ENCODE peak calls at places on chromosomes 1 and 21, in nine cellular contexts. E is A549; C is GM23338; A is aorta; V is naive thymus-derived CD4-positive, alpha-beta T cell; P is HFF-Myc; H is PC-9; I is keratinocyte; M is left ventricle myocardium inferior. G is an unnamed sample.
A peak's percentile ranks its signal among the peaks of the same experiment; 100 is the strongest.

GRCh38 chr1:230280054-230280795 is 145.9 kb downstream of the PGBD5 start:
- DNase-seq in E (no peak), C (no peak), A (peak; percentile 73), V (no peak), P (no peak), H (no peak), I (no peak), M (no peak), G (no peak)

GRCh38 chr1:243525085-243525487 is 269.2 kb downstream of the SDCCAG8 start:
- DNase-seq in E (peak; percentile 31), C (no peak), A (no peak), V (no peak), P (peak; percentile 24), H (no peak), I (no peak), M (no peak), G (peak; percentile 38)

GRCh38 chr1:229690662-229691061 is 64.6 kb downstream of the URB2 start:
- DNase-seq in E (no peak), C (no peak), A (no peak), V (no peak), P (no peak), H (no peak), I (no peak), M (no peak), G (no peak)

GRCh38 chr1:161502181-161502580 is 3.1 kb upstream of the FCGR2A start:
- DNase-seq in E (no peak), C (no peak), A (no peak), V (no peak), P (no peak), H (no peak), I (no peak), M (no peak), G (no peak)

GRCh38 chr1:36924282-36924791 is 110.0 kb downstream of the GRIK3 start:
- DNase-seq in E (peak; percentile 9), C (peak; percentile 94), A (peak; percentile 74), V (peak; percentile 17), P (peak; percentile 3), H (peak; percentile 46), I (no peak), M (peak; percentile 42), G (no peak)

GRCh38 chr1:228500143-228500736 is 13.1 kb downstream of the RNF187 start:
- DNase-seq in E (no peak), C (no peak), A (no peak), V (no peak), P (no peak), H (no peak), I (no peak), M (no peak), G (no peak)

GRCh38 chr1:228211091-228211870 is 3.4 kb downstream of the OBSCN start:
- DNase-seq in E (no peak), C (peak; percentile 20), A (peak; percentile 68), V (peak; percentile 20), P (no peak), H (no peak), I (no peak), M (no peak), G (no peak)

GRCh38 chr1:198168180-198168579 is 11.4 kb downstream of the NEK7 start:
- DNase-seq in E (no peak), C (no peak), A (no peak), V (no peak), P (no peak), H (no peak), I (no peak), M (no peak), G (no peak)

GRCh38 chr21:43021191-43021590 is 46.8 kb downstream of the PKNOX1 start:
- DNase-seq in E (no peak), C (no peak), A (no peak), V (no peak), P (no peak), H (no peak), I (no peak), M (no peak), G (no peak)

GRCh38 chr1:23979387-23980005 is 631 bp downstream of the SRSF10 start:
- DNase-seq in E (no peak), C (peak; percentile 79), A (peak; percentile 74), V (no peak), P (no peak), H (no peak), I (no peak), M (no peak), G (no peak)

GRCh38 chr1:62364726-62365125 is 45.5 kb upstream of the KANK4 start:
- DNase-seq in E (no peak), C (no peak), A (no peak), V (no peak), P (no peak), H (no peak), I (no peak), M (no peak), G (no peak)

GRCh38 chr1:168504064-168504837 is 39.5 kb downstream of the XCL2 start:
- DNase-seq in E (peak; percentile 42), C (no peak), A (no peak), V (no peak), P (no peak), H (no peak), I (no peak), M (no peak), G (no peak)

DNA sequence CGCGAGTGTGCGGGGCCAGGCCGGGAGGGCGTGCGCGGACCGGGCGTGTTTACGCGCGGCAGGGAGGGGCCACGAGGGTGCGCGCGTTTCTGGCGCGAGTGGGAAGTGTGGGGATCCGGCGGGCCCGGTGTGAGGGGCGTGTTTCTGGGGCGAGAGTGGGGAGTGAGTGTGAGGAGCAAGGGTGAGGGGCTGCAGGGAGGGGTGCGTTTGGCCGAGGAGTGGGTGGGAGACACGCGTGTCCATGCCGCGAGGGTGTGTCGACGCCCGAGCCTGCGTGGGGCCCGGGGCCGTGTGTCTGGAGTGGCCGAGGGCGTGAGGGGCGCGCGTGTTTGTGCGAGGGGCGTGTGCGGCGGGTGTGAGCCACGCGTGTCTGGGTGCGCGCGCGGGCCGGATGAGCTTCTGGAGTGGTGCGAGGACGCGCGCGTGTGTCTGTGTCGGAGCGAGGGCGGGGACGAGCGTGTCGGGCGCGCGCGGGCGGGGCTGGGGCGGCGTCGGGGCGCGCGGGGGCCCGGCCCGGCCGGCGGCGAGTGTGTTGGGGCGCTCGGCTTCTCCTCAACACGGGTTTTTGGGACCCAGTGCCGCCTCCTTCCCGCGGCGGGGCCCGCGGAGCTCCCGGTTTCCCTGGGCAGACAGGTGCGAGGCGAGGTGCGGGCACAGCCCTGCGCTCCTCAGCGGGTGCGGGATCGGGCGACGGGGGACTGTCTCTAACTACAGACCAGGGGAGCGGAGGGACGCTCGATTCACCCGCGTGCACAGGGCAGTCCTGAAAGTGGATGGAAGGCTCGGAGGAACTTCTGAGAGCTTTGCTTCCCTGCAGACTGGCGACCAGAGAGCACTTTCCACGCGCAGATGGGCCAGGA is 65.8 kb upstream of the VAMP3 start:
- DNase-seq in E (no peak), C (peak; percentile 76), A (no peak), V (peak; percentile 62), P (no peak), H (no peak), I (no peak), M (peak; percentile 57), G (no peak)
- H3K4me3 ChIP-seq in E (peak overlapping the region; percentile 44), C (peak overlapping the region; percentile 48), A (peak overlapping the region; percentile 85), V (no peak overlapping the region), P (no peak overlapping the region), H (no peak overlapping the region), I (peak overlapping the region; percentile 52), M (peak overlapping the region; percentile 75), G (peak overlapping the region; percentile 7)

DNA sequence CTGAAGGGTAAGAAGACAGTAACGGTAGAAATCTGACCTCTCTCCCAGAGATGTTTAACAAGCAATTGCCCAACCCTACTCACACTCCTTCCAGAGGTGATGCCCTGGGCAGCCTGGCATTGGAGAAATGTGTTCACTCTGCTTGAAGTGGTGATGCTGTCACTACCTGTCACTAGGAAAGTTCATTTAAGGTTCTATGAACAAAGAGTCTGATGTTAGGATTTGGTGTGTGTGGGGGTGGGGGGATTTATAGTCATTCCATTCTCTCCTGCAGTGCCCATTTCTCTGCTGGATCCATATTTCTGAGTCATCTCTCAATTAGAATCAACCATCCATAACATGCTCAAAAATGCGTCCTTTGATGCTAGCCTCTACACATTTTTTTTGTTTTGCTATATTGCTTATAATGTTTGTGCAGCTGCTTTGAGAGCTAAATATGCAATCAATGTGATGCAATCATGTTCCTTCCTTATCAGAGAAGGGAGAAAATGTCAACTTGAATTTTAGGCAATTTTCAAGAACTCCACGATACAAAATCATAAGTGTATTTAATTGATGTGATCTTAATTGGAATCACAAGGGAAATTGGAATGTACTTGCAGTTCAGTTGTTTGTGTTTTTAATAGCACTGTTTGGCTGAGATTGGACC is 173.9 kb downstream of the DUSP10 start:
- DNase-seq in E (no peak), C (no peak), A (no peak), V (no peak), P (no peak), H (no peak), I (no peak), M (no peak), G (no peak)
- H3K4me3 ChIP-seq in E (no peak overlapping the region), C (no peak overlapping the region), A (no peak overlapping the region), V (no peak overlapping the region), P (no peak overlapping the region), H (no peak overlapping the region), I (no peak overlapping the region), M (no peak overlapping the region), G (no peak overlapping the region)

DNA sequence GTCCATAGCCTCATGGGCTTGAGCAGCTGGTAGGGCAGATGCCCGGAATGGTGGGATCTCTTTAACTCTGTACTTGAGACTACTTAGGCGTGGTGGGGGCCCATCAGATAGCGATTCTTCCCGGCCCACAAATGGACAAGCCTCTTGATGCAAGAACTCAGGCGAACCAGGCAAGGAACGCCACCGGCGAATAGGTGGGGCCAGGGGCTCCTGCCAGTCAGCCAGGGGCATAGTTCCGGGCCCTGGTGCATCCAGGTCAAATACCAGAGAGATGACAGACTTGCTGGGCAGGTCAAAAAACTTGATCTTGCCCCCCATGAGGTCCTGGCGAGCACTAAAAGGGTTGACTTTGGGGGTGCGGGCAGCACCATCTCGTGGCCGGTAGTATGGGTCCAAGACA is 4.8 kb upstream of the MUTYH start:
- DNase-seq in E (no peak), C (no peak), A (no peak), V (no peak), P (no peak), H (no peak), I (no peak), M (no peak), G (no peak)
- H3K4me3 ChIP-seq in E (no peak overlapping the region), C (no peak overlapping the region), A (no peak overlapping the region), V (no peak overlapping the region), P (no peak overlapping the region), H (no peak overlapping the region), I (no peak overlapping the region), M (no peak overlapping the region), G (no peak overlapping the region)

GRCh38 chr1:183719289-183719688 is 66.2 kb upstream of the APOBEC4 start:
- DNase-seq in E (peak; percentile 55), C (no peak), A (no peak), V (no peak), P (no peak), H (no peak), I (no peak), M (no peak), G (no peak)

GRCh38 chr1:183724350-183725042 is 71.4 kb upstream of the APOBEC4 start:
- DNase-seq in E (no peak), C (no peak), A (no peak), V (no peak), P (no peak), H (no peak), I (no peak), M (peak; percentile 19), G (no peak)

GRCh38 chr1:183723571-183723970 is 70.5 kb upstream of the APOBEC4 start:
- DNase-seq in E (no peak), C (no peak), A (no peak), V (no peak), P (no peak), H (no peak), I (no peak), M (no peak), G (no peak)

GRCh38 chr1:183719976-183720497 is 66.9 kb upstream of the APOBEC4 start:
- DNase-seq in E (no peak), C (no peak), A (no peak), V (no peak), P (no peak), H (no peak), I (no peak), M (no peak), G (no peak)

GRCh38 chr1:183721041-183721440 is 67.9 kb upstream of the APOBEC4 start:
- DNase-seq in E (no peak), C (no peak), A (no peak), V (no peak), P (no peak), H (no peak), I (no peak), M (no peak), G (no peak)
- H3K4me3 ChIP-seq in E (no peak overlapping the region), C (no peak overlapping the region), A (no peak overlapping the region), V (no peak overlapping the region), P (no peak overlapping the region), H (no peak overlapping the region), I (no peak overlapping the region), M (no peak overlapping the region), G (no peak overlapping the region)